ENCODE peak calls at places on chromosome 12, in nine cellular contexts. One of them, this sample, is unnamed.

GRCh38 chr12:55072093-55072492 is 52.3 kb downstream of the NEUROD4 start:
- DNase-seq in osteocyte: no peak
- DNase-seq in CD4-positive, alpha-beta T cell: peak
- DNase-seq in sigmoid colon: no peak
- DNase-seq in CD8-positive, alpha-beta T cell: peak
- DNase-seq in IMR-90: no peak
- DNase-seq in bronchial epithelial cell: peak
- DNase-seq in ovary: no peak
- DNase-seq in suprapubic skin: no peak
- DNase-seq in this sample: no peak

GRCh38 chr12:27974735-27975221 is 2.2 kb upstream of the PTHLH start:
- DNase-seq in ovary: no peak
- DNase-seq in CD8-positive, alpha-beta T cell: no peak
- DNase-seq in CD4-positive, alpha-beta T cell: no peak
- DNase-seq in bronchial epithelial cell: no peak
- DNase-seq in IMR-90: no peak
- DNase-seq in osteocyte: no peak
- DNase-seq in suprapubic skin: no peak
- DNase-seq in sigmoid colon: no peak
- DNase-seq in this sample: no peak

GRCh38 chr12:88860846-88861245 is 280.6 kb upstream of the KITLG start:
- DNase-seq in osteocyte: no peak
- DNase-seq in bronchial epithelial cell: no peak
- DNase-seq in IMR-90: no peak
- DNase-seq in sigmoid colon: no peak
- DNase-seq in CD4-positive, alpha-beta T cell: no peak
- DNase-seq in suprapubic skin: no peak
- DNase-seq in CD8-positive, alpha-beta T cell: no peak
- DNase-seq in ovary: no peak
- DNase-seq in this sample: no peak

GRCh38 chr12:93924367-93924766 is 224.0 kb upstream of the PLXNC1 start:
- DNase-seq in sigmoid colon: no peak
- DNase-seq in IMR-90: no peak
- DNase-seq in suprapubic skin: no peak
- DNase-seq in ovary: no peak
- DNase-seq in CD4-positive, alpha-beta T cell: no peak
- DNase-seq in osteocyte: no peak
- DNase-seq in bronchial epithelial cell: no peak
- DNase-seq in CD8-positive, alpha-beta T cell: no peak
- DNase-seq in this sample: no peak

GRCh38 chr12:58588771-58589170 is 331.5 kb downstream of the LRIG3 start:
- DNase-seq in CD8-positive, alpha-beta T cell: no peak
- DNase-seq in sigmoid colon: no peak
- DNase-seq in suprapubic skin: no peak
- DNase-seq in ovary: no peak
- DNase-seq in CD4-positive, alpha-beta T cell: no peak
- DNase-seq in osteocyte: no peak
- DNase-seq in IMR-90: peak
- DNase-seq in bronchial epithelial cell: peak
- DNase-seq in this sample: no peak

GRCh38 chr12:75556306-75556899 is 45.0 kb upstream of the KRR1 start:
- DNase-seq in CD4-positive, alpha-beta T cell: no peak
- DNase-seq in sigmoid colon: no peak
- DNase-seq in osteocyte: no peak
- DNase-seq in ovary: no peak
- DNase-seq in CD8-positive, alpha-beta T cell: no peak
- DNase-seq in IMR-90: no peak
- DNase-seq in suprapubic skin: no peak
- DNase-seq in bronchial epithelial cell: peak
- DNase-seq in this sample: no peak

GRCh38 chr12:58541300-58541690 is 379.0 kb downstream of the LRIG3 start:
- DNase-seq in IMR-90: peak
- DNase-seq in CD8-positive, alpha-beta T cell: no peak
- DNase-seq in osteocyte: no peak
- DNase-seq in bronchial epithelial cell: no peak
- DNase-seq in ovary: no peak
- DNase-seq in CD4-positive, alpha-beta T cell: no peak
- DNase-seq in suprapubic skin: no peak
- DNase-seq in sigmoid colon: no peak
- DNase-seq in this sample: no peak

GRCh38 chr12:46407360-46407759 is 34.8 kb upstream of the SLC38A2 start:
- DNase-seq in osteocyte: no peak
- DNase-seq in CD4-positive, alpha-beta T cell: no peak
- DNase-seq in suprapubic skin: no peak
- DNase-seq in ovary: no peak
- DNase-seq in IMR-90: no peak
- DNase-seq in sigmoid colon: no peak
- DNase-seq in bronchial epithelial cell: no peak
- DNase-seq in CD8-positive, alpha-beta T cell: no peak
- DNase-seq in this sample: no peak

GRCh38 chr12:53051881-53052412 is 2.1 kb downstream of the TNS2 start:
- DNase-seq in sigmoid colon: peak
- DNase-seq in bronchial epithelial cell: no peak
- DNase-seq in suprapubic skin: peak
- DNase-seq in ovary: peak
- DNase-seq in osteocyte: no peak
- DNase-seq in CD8-positive, alpha-beta T cell: no peak
- DNase-seq in IMR-90: no peak
- DNase-seq in CD4-positive, alpha-beta T cell: no peak
- DNase-seq in this sample: no peak

GRCh38 chr12:63753743-63754142 is 26.0 kb upstream of the RXYLT1 start:
- DNase-seq in ovary: no peak
- DNase-seq in bronchial epithelial cell: peak
- DNase-seq in suprapubic skin: no peak
- DNase-seq in CD8-positive, alpha-beta T cell: no peak
- DNase-seq in IMR-90: no peak
- DNase-seq in CD4-positive, alpha-beta T cell: no peak
- DNase-seq in osteocyte: no peak
- DNase-seq in sigmoid colon: no peak
- DNase-seq in this sample: no peak
- TF ChIP-seq CTCF in ovary: no peak
- TF ChIP-seq CTCF in bronchial epithelial cell: peak
- TF ChIP-seq CTCF in suprapubic skin: no peak
- TF ChIP-seq CTCF in CD8-positive, alpha-beta T cell: no peak
- TF ChIP-seq CTCF in IMR-90: no peak
- TF ChIP-seq CTCF in CD4-positive, alpha-beta T cell: no peak
- TF ChIP-seq CTCF in osteocyte: no peak
- TF ChIP-seq CTCF in sigmoid colon: no peak
- TF ChIP-seq CTCF in this sample: peak

GRCh38 chr12:10501031-10501430 is 4.7 kb upstream of the EIF2S3B start:
- DNase-seq in IMR-90: no peak
- DNase-seq in CD4-positive, alpha-beta T cell: no peak
- DNase-seq in CD8-positive, alpha-beta T cell: no peak
- DNase-seq in sigmoid colon: no peak
- DNase-seq in bronchial epithelial cell: peak
- DNase-seq in ovary: no peak
- DNase-seq in suprapubic skin: no peak
- DNase-seq in osteocyte: no peak
- DNase-seq in this sample: no peak
- TF ChIP-seq CTCF in IMR-90: peak
- TF ChIP-seq CTCF in CD4-positive, alpha-beta T cell: no peak
- TF ChIP-seq CTCF in CD8-positive, alpha-beta T cell: no peak
- TF ChIP-seq CTCF in sigmoid colon: no peak
- TF ChIP-seq CTCF in bronchial epithelial cell: peak
- TF ChIP-seq CTCF in ovary: no peak
- TF ChIP-seq CTCF in suprapubic skin: no peak
- TF ChIP-seq CTCF in osteocyte: peak
- TF ChIP-seq CTCF in this sample: no peak

DNA sequence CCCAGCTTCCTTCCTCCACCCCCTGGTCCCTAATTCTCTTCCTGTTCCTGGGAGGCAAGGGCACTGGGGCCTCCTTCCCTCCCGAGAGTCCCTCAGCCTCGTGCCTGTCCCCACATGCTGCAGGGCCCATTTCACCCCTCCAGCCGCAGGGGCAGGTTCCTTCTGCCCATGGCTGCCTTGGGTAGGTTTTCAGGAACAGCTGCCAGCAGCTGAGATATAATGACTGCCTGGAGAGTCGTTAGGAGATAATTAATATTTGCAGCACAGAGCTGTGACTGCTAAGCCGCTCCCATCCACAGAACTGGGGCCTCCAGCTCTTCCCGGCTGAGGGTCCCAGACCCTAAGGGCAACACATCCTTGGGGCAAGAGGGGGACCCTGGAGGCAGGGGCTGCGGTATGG is 211.9 kb upstream of the LHX5 start:
- DNase-seq in CD8-positive, alpha-beta T cell: no peak
- DNase-seq in suprapubic skin: no peak
- DNase-seq in sigmoid colon: no peak
- DNase-seq in IMR-90: no peak
- DNase-seq in CD4-positive, alpha-beta T cell: no peak
- DNase-seq in bronchial epithelial cell: no peak
- DNase-seq in osteocyte: no peak
- DNase-seq in ovary: no peak
- DNase-seq in this sample: no peak
- TF ChIP-seq CTCF in CD8-positive, alpha-beta T cell: no peak
- TF ChIP-seq CTCF in suprapubic skin: no peak
- TF ChIP-seq CTCF in sigmoid colon: no peak
- TF ChIP-seq CTCF in IMR-90: no peak
- TF ChIP-seq CTCF in CD4-positive, alpha-beta T cell: no peak
- TF ChIP-seq CTCF in bronchial epithelial cell: no peak
- TF ChIP-seq CTCF in osteocyte: no peak
- TF ChIP-seq CTCF in ovary: no peak
- TF ChIP-seq CTCF in this sample: no peak

GRCh38 chr12:21296751-21297406 is 37.8 kb downstream of the SLCO1A2 start:
- DNase-seq in ovary: no peak
- DNase-seq in suprapubic skin: no peak
- DNase-seq in osteocyte: no peak
- DNase-seq in CD4-positive, alpha-beta T cell: no peak
- DNase-seq in CD8-positive, alpha-beta T cell: no peak
- DNase-seq in IMR-90: peak
- DNase-seq in sigmoid colon: no peak
- DNase-seq in bronchial epithelial cell: peak
- DNase-seq in this sample: no peak
- TF ChIP-seq CTCF in ovary: no peak
- TF ChIP-seq CTCF in suprapubic skin: peak
- TF ChIP-seq CTCF in osteocyte: peak
- TF ChIP-seq CTCF in CD4-positive, alpha-beta T cell: peak
- TF ChIP-seq CTCF in CD8-positive, alpha-beta T cell: peak
- TF ChIP-seq CTCF in IMR-90: peak
- TF ChIP-seq CTCF in sigmoid colon: peak
- TF ChIP-seq CTCF in bronchial epithelial cell: peak
- TF ChIP-seq CTCF in this sample: peak

GRCh38 chr12:56266634-56267442 is at the start of gene COQ10A:
- DNase-seq in suprapubic skin: peak
- DNase-seq in osteocyte: peak
- DNase-seq in IMR-90: peak
- DNase-seq in ovary: peak
- DNase-seq in sigmoid colon: peak
- DNase-seq in bronchial epithelial cell: peak
- DNase-seq in CD8-positive, alpha-beta T cell: peak
- DNase-seq in CD4-positive, alpha-beta T cell: peak
- DNase-seq in this sample: peak

GRCh38 chr12:56274299-56274698 is 7.6 kb downstream of the COQ10A start:
- DNase-seq in ovary: no peak
- DNase-seq in suprapubic skin: no peak
- DNase-seq in bronchial epithelial cell: no peak
- DNase-seq in CD4-positive, alpha-beta T cell: no peak
- DNase-seq in sigmoid colon: no peak
- DNase-seq in osteocyte: no peak
- DNase-seq in IMR-90: no peak
- DNase-seq in CD8-positive, alpha-beta T cell: no peak
- DNase-seq in this sample: no peak

GRCh38 chr12:56267443-56268071 is 815 bp downstream of the COQ10A start:
- DNase-seq in CD4-positive, alpha-beta T cell: no peak
- DNase-seq in osteocyte: no peak
- DNase-seq in ovary: peak
- DNase-seq in suprapubic skin: no peak
- DNase-seq in bronchial epithelial cell: no peak
- DNase-seq in CD8-positive, alpha-beta T cell: no peak
- DNase-seq in sigmoid colon: peak
- DNase-seq in IMR-90: no peak
- DNase-seq in this sample: no peak

GRCh38 chr12:56271031-56271430 is 4.3 kb downstream of the COQ10A start:
- DNase-seq in suprapubic skin: no peak
- DNase-seq in sigmoid colon: no peak
- DNase-seq in IMR-90: peak
- DNase-seq in CD4-positive, alpha-beta T cell: no peak
- DNase-seq in bronchial epithelial cell: peak
- DNase-seq in CD8-positive, alpha-beta T cell: no peak
- DNase-seq in ovary: no peak
- DNase-seq in osteocyte: no peak
- DNase-seq in this sample: no peak
- TF ChIP-seq CTCF in suprapubic skin: no peak
- TF ChIP-seq CTCF in sigmoid colon: peak
- TF ChIP-seq CTCF in IMR-90: peak
- TF ChIP-seq CTCF in CD4-positive, alpha-beta T cell: no peak
- TF ChIP-seq CTCF in bronchial epithelial cell: peak
- TF ChIP-seq CTCF in CD8-positive, alpha-beta T cell: no peak
- TF ChIP-seq CTCF in ovary: no peak
- TF ChIP-seq CTCF in osteocyte: peak
- TF ChIP-seq CTCF in this sample: peak

GRCh38 chr12:48865441-48866290 is at the start of gene RND1:
- DNase-seq in sigmoid colon: peak
- DNase-seq in IMR-90: peak
- DNase-seq in suprapubic skin: peak
- DNase-seq in CD4-positive, alpha-beta T cell: peak
- DNase-seq in CD8-positive, alpha-beta T cell: peak
- DNase-seq in ovary: peak
- DNase-seq in osteocyte: peak
- DNase-seq in bronchial epithelial cell: peak
- DNase-seq in this sample: peak
- TF ChIP-seq CTCF in sigmoid colon: no peak
- TF ChIP-seq CTCF in IMR-90: no peak
- TF ChIP-seq CTCF in suprapubic skin: no peak
- TF ChIP-seq CTCF in CD4-positive, alpha-beta T cell: no peak
- TF ChIP-seq CTCF in CD8-positive, alpha-beta T cell: no peak
- TF ChIP-seq CTCF in ovary: no peak
- TF ChIP-seq CTCF in osteocyte: peak
- TF ChIP-seq CTCF in bronchial epithelial cell: peak
- TF ChIP-seq CTCF in this sample: peak

This sample was measured in type B pancreatic cell.